ENCODE peak calls at places on chromosomes 12 and 14, in eight cellular contexts. One of them, this sample, is unnamed.

GRCh38 chr12:67751376-67751928 is 102.9 kb downstream of the DYRK2 start:
- DNase-seq in DMS79: no peak
- DNase-seq in small intestine: no peak
- DNase-seq in RWPE1: no peak
- DNase-seq in GM23248: no peak
- DNase-seq in sigmoid colon: no peak
- DNase-seq in activated CD4-positive, CD25-positive, alpha-beta regulatory T cell: no peak
- DNase-seq in stimulated activated CD4-positive, alpha-beta T cell treated with anti-CD3 and anti-CD28 coated beads, TNF-alpha, amount 100 ng/mL, for 1 hour: no peak
- DNase-seq in this sample: no peak

GRCh38 chr12:112294793-112295192 is 87.4 kb downstream of the HECTD4 start:
- DNase-seq in small intestine: peak; percentile 7
- DNase-seq in RWPE1: no peak
- DNase-seq in GM23248: peak; percentile 18
- DNase-seq in DMS79: no peak
- DNase-seq in sigmoid colon: no peak
- DNase-seq in stimulated activated CD4-positive, alpha-beta T cell treated with anti-CD3 and anti-CD28 coated beads, TNF-alpha, amount 100 ng/mL, for 1 hour: no peak
- DNase-seq in activated CD4-positive, CD25-positive, alpha-beta regulatory T cell: no peak
- DNase-seq in this sample: peak; percentile 34

GRCh38 chr14:68466491-68466977 is 326.3 kb downstream of the ZFP36L1 start:
- DNase-seq in stimulated activated CD4-positive, alpha-beta T cell treated with anti-CD3 and anti-CD28 coated beads, TNF-alpha, amount 100 ng/mL, for 1 hour: no peak
- DNase-seq in DMS79: no peak
- DNase-seq in activated CD4-positive, CD25-positive, alpha-beta regulatory T cell: no peak
- DNase-seq in GM23248: peak; percentile 92
- DNase-seq in sigmoid colon: no peak
- DNase-seq in RWPE1: peak; percentile 89
- DNase-seq in small intestine: no peak
- DNase-seq in this sample: peak; percentile 94

GRCh38 chr12:130952106-130952505 is 1.6 kb upstream of the ADGRD1 start:
- DNase-seq in DMS79: no peak
- DNase-seq in small intestine: peak; percentile 4
- DNase-seq in sigmoid colon: no peak
- DNase-seq in GM23248: no peak
- DNase-seq in activated CD4-positive, CD25-positive, alpha-beta regulatory T cell: no peak
- DNase-seq in stimulated activated CD4-positive, alpha-beta T cell treated with anti-CD3 and anti-CD28 coated beads, TNF-alpha, amount 100 ng/mL, for 1 hour: no peak
- DNase-seq in RWPE1: no peak
- DNase-seq in this sample: no peak

GRCh38 chr12:6765634-6766581 is at the start of gene PTMS:
- DNase-seq in GM23248: peak; percentile 83
- DNase-seq in activated CD4-positive, CD25-positive, alpha-beta regulatory T cell: no peak
- DNase-seq in RWPE1: peak; percentile 80
- DNase-seq in sigmoid colon: peak; percentile 97
- DNase-seq in DMS79: peak; percentile 95
- DNase-seq in stimulated activated CD4-positive, alpha-beta T cell treated with anti-CD3 and anti-CD28 coated beads, TNF-alpha, amount 100 ng/mL, for 1 hour: no peak
- DNase-seq in small intestine: peak; percentile 39
- DNase-seq in this sample: peak; percentile 93

GRCh38 chr12:98470469-98471082 is 44.8 kb upstream of the TMPO start:
- DNase-seq in stimulated activated CD4-positive, alpha-beta T cell treated with anti-CD3 and anti-CD28 coated beads, TNF-alpha, amount 100 ng/mL, for 1 hour: no peak
- DNase-seq in GM23248: peak; percentile 40
- DNase-seq in RWPE1: peak; percentile 13
- DNase-seq in activated CD4-positive, CD25-positive, alpha-beta regulatory T cell: no peak
- DNase-seq in DMS79: no peak
- DNase-seq in small intestine: no peak
- DNase-seq in sigmoid colon: no peak
- DNase-seq in this sample: peak; percentile 41

GRCh38 chr12:13891902-13892301 is 89.5 kb downstream of the GRIN2B start:
- DNase-seq in sigmoid colon: no peak
- DNase-seq in RWPE1: no peak
- DNase-seq in stimulated activated CD4-positive, alpha-beta T cell treated with anti-CD3 and anti-CD28 coated beads, TNF-alpha, amount 100 ng/mL, for 1 hour: no peak
- DNase-seq in activated CD4-positive, CD25-positive, alpha-beta regulatory T cell: no peak
- DNase-seq in small intestine: no peak
- DNase-seq in DMS79: no peak
- DNase-seq in GM23248: no peak
- DNase-seq in this sample: no peak

GRCh38 chr12:117014342-117014887 is 84.8 kb downstream of the TESC start:
- DNase-seq in GM23248: no peak
- DNase-seq in small intestine: no peak
- DNase-seq in stimulated activated CD4-positive, alpha-beta T cell treated with anti-CD3 and anti-CD28 coated beads, TNF-alpha, amount 100 ng/mL, for 1 hour: no peak
- DNase-seq in DMS79: no peak
- DNase-seq in RWPE1: no peak
- DNase-seq in activated CD4-positive, CD25-positive, alpha-beta regulatory T cell: no peak
- DNase-seq in sigmoid colon: no peak
- DNase-seq in this sample: no peak

GRCh38 chr12:128551266-128552025 is 272.3 kb downstream of the SLC15A4 start:
- DNase-seq in activated CD4-positive, CD25-positive, alpha-beta regulatory T cell: no peak
- DNase-seq in stimulated activated CD4-positive, alpha-beta T cell treated with anti-CD3 and anti-CD28 coated beads, TNF-alpha, amount 100 ng/mL, for 1 hour: no peak
- DNase-seq in GM23248: no peak
- DNase-seq in sigmoid colon: no peak
- DNase-seq in RWPE1: no peak
- DNase-seq in small intestine: peak; percentile 13
- DNase-seq in DMS79: peak; percentile 91
- DNase-seq in this sample: no peak

GRCh38 chr12:92431146-92431545 is 271.6 kb upstream of the PLEKHG7 start:
- DNase-seq in stimulated activated CD4-positive, alpha-beta T cell treated with anti-CD3 and anti-CD28 coated beads, TNF-alpha, amount 100 ng/mL, for 1 hour: no peak
- DNase-seq in activated CD4-positive, CD25-positive, alpha-beta regulatory T cell: no peak
- DNase-seq in RWPE1: no peak
- DNase-seq in DMS79: no peak
- DNase-seq in GM23248: no peak
- DNase-seq in small intestine: no peak
- DNase-seq in sigmoid colon: no peak
- DNase-seq in this sample: no peak

GRCh38 chr14:71812693-71813092 is 119.5 kb upstream of the RGS6 start:
- DNase-seq in DMS79: no peak
- DNase-seq in GM23248: no peak
- DNase-seq in activated CD4-positive, CD25-positive, alpha-beta regulatory T cell: no peak
- DNase-seq in small intestine: no peak
- DNase-seq in stimulated activated CD4-positive, alpha-beta T cell treated with anti-CD3 and anti-CD28 coated beads, TNF-alpha, amount 100 ng/mL, for 1 hour: no peak
- DNase-seq in RWPE1: no peak
- DNase-seq in sigmoid colon: no peak
- DNase-seq in this sample: no peak

GRCh38 chr12:60231301-60231700 is 635.5 kb downstream of the SLC16A7 start:
- DNase-seq in GM23248: no peak
- DNase-seq in RWPE1: no peak
- DNase-seq in stimulated activated CD4-positive, alpha-beta T cell treated with anti-CD3 and anti-CD28 coated beads, TNF-alpha, amount 100 ng/mL, for 1 hour: no peak
- DNase-seq in activated CD4-positive, CD25-positive, alpha-beta regulatory T cell: no peak
- DNase-seq in sigmoid colon: no peak
- DNase-seq in small intestine: no peak
- DNase-seq in DMS79: no peak
- DNase-seq in this sample: no peak

GRCh38 chr12:24496755-24497154 is 452.1 kb downstream of the BCAT1 start:
- DNase-seq in DMS79: no peak
- DNase-seq in activated CD4-positive, CD25-positive, alpha-beta regulatory T cell: no peak
- DNase-seq in sigmoid colon: no peak
- DNase-seq in stimulated activated CD4-positive, alpha-beta T cell treated with anti-CD3 and anti-CD28 coated beads, TNF-alpha, amount 100 ng/mL, for 1 hour: no peak
- DNase-seq in RWPE1: no peak
- DNase-seq in GM23248: peak; percentile 34
- DNase-seq in small intestine: no peak
- DNase-seq in this sample: peak; percentile 90

GRCh38 chr12:113271853-113272561 is 50.7 kb downstream of the TPCN1 start:
- DNase-seq in sigmoid colon: peak; percentile 94
- DNase-seq in DMS79: no peak
- DNase-seq in GM23248: peak; percentile 91
- DNase-seq in small intestine: no peak
- DNase-seq in activated CD4-positive, CD25-positive, alpha-beta regulatory T cell: no peak
- DNase-seq in stimulated activated CD4-positive, alpha-beta T cell treated with anti-CD3 and anti-CD28 coated beads, TNF-alpha, amount 100 ng/mL, for 1 hour: no peak
- DNase-seq in RWPE1: peak; percentile 52
- DNase-seq in this sample: peak; percentile 87

GRCh38 chr14:64447890-64448667 is 17.2 kb upstream of the AKAP5 start:
- DNase-seq in sigmoid colon: no peak
- DNase-seq in stimulated activated CD4-positive, alpha-beta T cell treated with anti-CD3 and anti-CD28 coated beads, TNF-alpha, amount 100 ng/mL, for 1 hour: no peak
- DNase-seq in GM23248: no peak
- DNase-seq in small intestine: peak; percentile 12
- DNase-seq in activated CD4-positive, CD25-positive, alpha-beta regulatory T cell: no peak
- DNase-seq in RWPE1: no peak
- DNase-seq in DMS79: no peak
- DNase-seq in this sample: no peak

GRCh38 chr14:74967618-74968017 is 12.2 kb upstream of the PGF start:
- DNase-seq in DMS79: no peak
- DNase-seq in GM23248: no peak
- DNase-seq in activated CD4-positive, CD25-positive, alpha-beta regulatory T cell: no peak
- DNase-seq in RWPE1: no peak
- DNase-seq in small intestine: no peak
- DNase-seq in sigmoid colon: no peak
- DNase-seq in stimulated activated CD4-positive, alpha-beta T cell treated with anti-CD3 and anti-CD28 coated beads, TNF-alpha, amount 100 ng/mL, for 1 hour: no peak
- DNase-seq in this sample: no peak

GRCh38 chr12:115623764-115624334 is 653.6 kb downstream of the MED13L start:
- DNase-seq in RWPE1: no peak
- DNase-seq in sigmoid colon: no peak
- DNase-seq in DMS79: no peak
- DNase-seq in stimulated activated CD4-positive, alpha-beta T cell treated with anti-CD3 and anti-CD28 coated beads, TNF-alpha, amount 100 ng/mL, for 1 hour: no peak
- DNase-seq in GM23248: no peak
- DNase-seq in small intestine: no peak
- DNase-seq in activated CD4-positive, CD25-positive, alpha-beta regulatory T cell: no peak
- DNase-seq in this sample: no peak

GRCh38 chr12:26088999-26089398 is 35.8 kb downstream of the BHLHE41 start:
- DNase-seq in RWPE1: no peak
- DNase-seq in small intestine: no peak
- DNase-seq in DMS79: no peak
- DNase-seq in activated CD4-positive, CD25-positive, alpha-beta regulatory T cell: no peak
- DNase-seq in stimulated activated CD4-positive, alpha-beta T cell treated with anti-CD3 and anti-CD28 coated beads, TNF-alpha, amount 100 ng/mL, for 1 hour: no peak
- DNase-seq in sigmoid colon: no peak
- DNase-seq in GM23248: no peak
- DNase-seq in this sample: no peak

GRCh38 chr12:132606927-132607326 is 3.5 kb downstream of the LRCOL1 start:
- DNase-seq in small intestine: no peak
- DNase-seq in DMS79: no peak
- DNase-seq in GM23248: no peak
- DNase-seq in stimulated activated CD4-positive, alpha-beta T cell treated with anti-CD3 and anti-CD28 coated beads, TNF-alpha, amount 100 ng/mL, for 1 hour: no peak
- DNase-seq in activated CD4-positive, CD25-positive, alpha-beta regulatory T cell: no peak
- DNase-seq in sigmoid colon: no peak
- DNase-seq in RWPE1: no peak
- DNase-seq in this sample: no peak

GRCh38 chr14:58298880-58299664 is 717 bp downstream of the ARID4A start:
- DNase-seq in activated CD4-positive, CD25-positive, alpha-beta regulatory T cell: no peak
- DNase-seq in GM23248: peak; percentile 55
- DNase-seq in RWPE1: peak; percentile 13
- DNase-seq in small intestine: peak; percentile 20
- DNase-seq in stimulated activated CD4-positive, alpha-beta T cell treated with anti-CD3 and anti-CD28 coated beads, TNF-alpha, amount 100 ng/mL, for 1 hour: peak; percentile 17
- DNase-seq in sigmoid colon: peak; percentile 72
- DNase-seq in DMS79: peak; percentile 21
- DNase-seq in this sample: no peak

GRCh38 chr14:104114421-104115130 is 23.8 kb upstream of the KIF26A start:
- DNase-seq in DMS79: no peak
- DNase-seq in RWPE1: no peak
- DNase-seq in GM23248: no peak
- DNase-seq in small intestine: no peak
- DNase-seq in sigmoid colon: no peak
- DNase-seq in stimulated activated CD4-positive, alpha-beta T cell treated with anti-CD3 and anti-CD28 coated beads, TNF-alpha, amount 100 ng/mL, for 1 hour: no peak
- DNase-seq in activated CD4-positive, CD25-positive, alpha-beta regulatory T cell: no peak
- DNase-seq in this sample: no peak

GRCh38 chr14:64845878-64846277 is 33.8 kb downstream of the SPTB start:
- DNase-seq in activated CD4-positive, CD25-positive, alpha-beta regulatory T cell: no peak
- DNase-seq in small intestine: no peak
- DNase-seq in stimulated activated CD4-positive, alpha-beta T cell treated with anti-CD3 and anti-CD28 coated beads, TNF-alpha, amount 100 ng/mL, for 1 hour: no peak
- DNase-seq in GM23248: peak; percentile 29
- DNase-seq in RWPE1: no peak
- DNase-seq in sigmoid colon: no peak
- DNase-seq in DMS79: no peak
- DNase-seq in this sample: peak; percentile 3

GRCh38 chr12:58537278-58537677 is 383.0 kb downstream of the LRIG3 start:
- DNase-seq in activated CD4-positive, CD25-positive, alpha-beta regulatory T cell: no peak
- DNase-seq in GM23248: peak; percentile 66
- DNase-seq in DMS79: no peak
- DNase-seq in small intestine: no peak
- DNase-seq in sigmoid colon: no peak
- DNase-seq in RWPE1: no peak
- DNase-seq in stimulated activated CD4-positive, alpha-beta T cell treated with anti-CD3 and anti-CD28 coated beads, TNF-alpha, amount 100 ng/mL, for 1 hour: no peak
- DNase-seq in this sample: peak; percentile 81

GRCh38 chr14:70832536-70833305 is 23.4 kb upstream of the MAP3K9 start:
- DNase-seq in stimulated activated CD4-positive, alpha-beta T cell treated with anti-CD3 and anti-CD28 coated beads, TNF-alpha, amount 100 ng/mL, for 1 hour: no peak
- DNase-seq in RWPE1: no peak
- DNase-seq in GM23248: no peak
- DNase-seq in DMS79: no peak
- DNase-seq in small intestine: peak; percentile 86
- DNase-seq in activated CD4-positive, CD25-positive, alpha-beta regulatory T cell: no peak
- DNase-seq in sigmoid colon: no peak
- DNase-seq in this sample: peak; percentile 20